ENCODE peak calls at places on chromosome 1, in nine cellular contexts. J is T-helper 1 cell, V is posterior vena cava, U is EL, S is NCI-H774, A is GDM1, T is frontal cortex, F is T follicular helper cell, H is glomerular endothelial cell. Z is an unnamed sample.

GRCh38 chr1:43293896-43294760 is 6.7 kb upstream of the TIE1 start:
- DNase-seq in J (no peak), V (no peak), U (peak), S (no peak), A (no peak), T (peak), F (no peak), H (no peak), Z (no peak)

GRCh38 chr1:162323023-162323422 is 53.6 kb downstream of the SPATA46 start:
- DNase-seq in J (no peak), V (no peak), U (no peak), S (no peak), A (no peak), T (no peak), F (no peak), H (no peak), Z (no peak)

GRCh38 chr1:75811211-75811981 is 14.7 kb downstream of the MSH4 start:
- DNase-seq in J (no peak), V (no peak), U (peak), S (no peak), A (no peak), T (no peak), F (no peak), H (no peak), Z (no peak)

GRCh38 chr1:185969028-185969427 is 234.8 kb downstream of the HMCN1 start:
- DNase-seq in J (no peak), V (no peak), U (peak), S (no peak), A (no peak), T (no peak), F (no peak), H (no peak), Z (no peak)

GRCh38 chr1:42319871-42320484 is 15.1 kb downstream of the FOXJ3 start:
- DNase-seq in J (peak), V (no peak), U (no peak), S (no peak), A (peak), T (no peak), F (peak), H (no peak), Z (no peak)

GRCh38 chr1:85027242-85027983 is 20.9 kb downstream of the MCOLN3 start:
- DNase-seq in J (no peak), V (no peak), U (no peak), S (no peak), A (no peak), T (no peak), F (no peak), H (no peak), Z (no peak)

GRCh38 chr1:33003657-33004056 is 33.0 kb downstream of the AK2 start:
- DNase-seq in J (no peak), V (peak), U (no peak), S (no peak), A (no peak), T (no peak), F (no peak), H (no peak), Z (no peak)

GRCh38 chr1:118866330-118866729 is 121.8 kb downstream of the TBX15 start:
- DNase-seq in J (no peak), V (no peak), U (peak), S (no peak), A (no peak), T (no peak), F (no peak), H (no peak), Z (no peak)

GRCh38 chr1:170663441-170664282 is at the start of gene PRRX1:
- DNase-seq in J (no peak), V (peak), U (peak), S (no peak), A (no peak), T (no peak), F (no peak), H (no peak), Z (peak)

GRCh38 chr1:222097646-222098045 is 355.8 kb upstream of the DUSP10 start:
- DNase-seq in J (no peak), V (no peak), U (no peak), S (no peak), A (no peak), T (no peak), F (no peak), H (no peak), Z (peak)